ENCODE peak calls at places on chromosomes 11 and 22, in nine cellular contexts. T, O, X, A, J, B, Y, V and K are unnamed samples.

GRCh38 chr11:849951-850776 is 7.5 kb downstream of the TSPAN4 start:
- DNase-seq in T (no peak), O (no peak), X (no peak), A (no peak), J (no peak), B (no peak), Y (no peak), V (no peak), K (peak)

GRCh38 chr11:125210112-125210511 is 45.6 kb downstream of the PKNOX2 start:
- DNase-seq in T (no peak), O (no peak), X (no peak), A (no peak), J (no peak), B (no peak), Y (no peak), V (no peak), K (no peak)

GRCh38 chr11:15826826-15827225 is 529.5 kb downstream of the SOX6 start:
- DNase-seq in T (no peak), O (no peak), X (no peak), A (no peak), J (peak), B (peak), Y (no peak), V (no peak), K (peak)

GRCh38 chr11:34652191-34652958 is 31.5 kb downstream of the EHF start:
- DNase-seq in T (no peak), O (no peak), X (no peak), A (no peak), J (no peak), B (no peak), Y (no peak), V (no peak), K (no peak)

GRCh38 chr11:125315088-125315740 is 150.7 kb downstream of the PKNOX2 start:
- DNase-seq in T (no peak), O (no peak), X (no peak), A (no peak), J (peak), B (no peak), Y (no peak), V (no peak), K (no peak)

GRCh38 chr11:87391501-87391900 is 353.8 kb downstream of the TMEM135 start:
- DNase-seq in T (no peak), O (no peak), X (no peak), A (no peak), J (no peak), B (no peak), Y (no peak), V (no peak), K (no peak)

GRCh38 chr22:49660794-49661781 is 166.6 kb downstream of the BRD1 start:
- DNase-seq in T (no peak), O (no peak), X (no peak), A (no peak), J (no peak), B (no peak), Y (no peak), V (no peak), K (no peak)

GRCh38 chr11:111521132-111521531 is 6.6 kb downstream of the HOATZ start:
- DNase-seq in T (no peak), O (no peak), X (no peak), A (no peak), J (no peak), B (no peak), Y (no peak), V (peak), K (no peak)

GRCh38 chr11:55791606-55792005 is 3.8 kb upstream of the OR5D14 start:
- DNase-seq in T (no peak), O (no peak), X (no peak), A (no peak), J (no peak), B (no peak), Y (no peak), V (no peak), K (no peak)

GRCh38 chr11:2128512-2129322 is 10.5 kb downstream of the IGF2 start:
- DNase-seq in T (no peak), O (no peak), X (no peak), A (no peak), J (no peak), B (no peak), Y (no peak), V (no peak), K (no peak)

GRCh38 chr11:76614471-76615183 is 55.9 kb downstream of the LRRC32 start:
- DNase-seq in T (no peak), O (no peak), X (no peak), A (no peak), J (no peak), B (no peak), Y (no peak), V (no peak), K (no peak)

GRCh38 chr11:58900479-58901420 is 38.5 kb upstream of the GLYATL1 start:
- DNase-seq in T (no peak), O (no peak), X (peak), A (no peak), J (peak), B (peak), Y (no peak), V (peak), K (peak)

GRCh38 chr11:56705784-56706396 is 7.0 kb downstream of the OR9G1 start:
- DNase-seq in T (no peak), O (no peak), X (no peak), A (no peak), J (no peak), B (no peak), Y (no peak), V (no peak), K (no peak)

GRCh38 chr11:111310723-111311122 is 12.4 kb downstream of the POU2AF3 start:
- DNase-seq in T (no peak), O (no peak), X (no peak), A (no peak), J (no peak), B (no peak), Y (no peak), V (no peak), K (no peak)

GRCh38 chr11:8039530-8040260 is 41.3 kb upstream of the TUB start:
- DNase-seq in T (no peak), O (no peak), X (no peak), A (no peak), J (peak), B (no peak), Y (no peak), V (no peak), K (no peak)

GRCh38 chr22:35524966-35525686 is 15.5 kb upstream of the RASD2 start:
- DNase-seq in T (no peak), O (peak), X (no peak), A (no peak), J (peak), B (no peak), Y (no peak), V (no peak), K (no peak)

GRCh38 chr22:38953577-38954413 is 3.6 kb upstream of the APOBEC3A start:
- DNase-seq in T (no peak), O (no peak), X (no peak), A (no peak), J (no peak), B (no peak), Y (peak), V (no peak), K (no peak)

GRCh38 chr11:61814958-61815789 is 1.6 kb downstream of the FADS1 start:
- DNase-seq in T (peak), O (peak), X (peak), A (peak), J (peak), B (peak), Y (no peak), V (peak), K (peak)

GRCh38 chr11:19428206-19429001 is 187.7 kb upstream of the E2F8 start:
- DNase-seq in T (no peak), O (no peak), X (no peak), A (no peak), J (no peak), B (no peak), Y (no peak), V (peak), K (no peak)